ENCODE peak calls at places on chromosomes 3 and 15, in seven cellular contexts. M is stomach, N is pancreas, O is heart right ventricle, C is colonic mucosa, P is left lung, A is cardiac muscle cell. Y is an unnamed sample.

GRCh38 chr3:76134166-76134565 is 348.8 kb upstream of the ZNF717 start:
- DNase-seq in C (no peak), A (no peak), M (no peak), O (no peak), N (no peak), P (no peak), Y (no peak)

GRCh38 chr15:99305761-99306505 is 54.7 kb downstream of the LRRC28 start:
- DNase-seq in O (peak; percentile 50), N (peak; percentile 37), A (peak; percentile 82), M (peak; percentile 56), C (no peak), P (no peak), Y (no peak)

GRCh38 chr3:158217992-158218391 is 108.1 kb downstream of the RSRC1 start:
- DNase-seq in C (no peak), O (no peak), N (no peak), A (no peak), M (no peak), P (no peak), Y (no peak)

GRCh38 chr15:78316211-78317077 is 17.0 kb upstream of the SKIC8 start:
- DNase-seq in A (no peak), O (no peak), P (no peak), M (peak; percentile 61), N (no peak), C (peak; percentile 88), Y (no peak)

GRCh38 chr15:47806008-47806407 is 88.7 kb downstream of the SEMA6D start:
- DNase-seq in N (no peak), P (no peak), O (no peak), A (no peak), M (no peak), C (no peak), Y (no peak)

GRCh38 chr15:100663550-100664335 is 61.4 kb downstream of the ASB7 start:
- DNase-seq in M (no peak), P (no peak), C (no peak), N (no peak), O (no peak), A (peak; percentile 70), Y (no peak)

GRCh38 chr3:163916596-163917560 is 1161.4 kb downstream of the SI start:
- DNase-seq in M (peak; percentile 29), A (no peak), C (no peak), P (no peak), O (no peak), N (no peak), Y (no peak)

GRCh38 chr15:91224750-91225380 is 124.8 kb downstream of the SV2B start:
- DNase-seq in A (peak; percentile 51), N (no peak), P (no peak), M (no peak), O (no peak), C (peak; percentile 21), Y (no peak)

GRCh38 chr3:16429086-16429485 is 84.4 kb downstream of the RFTN1 start:
- DNase-seq in O (no peak), M (no peak), N (no peak), A (no peak), C (no peak), P (no peak), Y (no peak)

GRCh38 chr15:79981861-79982455 is 11.0 kb upstream of the BCL2A1 start:
- DNase-seq in A (no peak), N (no peak), P (no peak), M (no peak), O (no peak), C (no peak), Y (no peak)

GRCh38 chr15:77749236-77749997 is 116.7 kb upstream of the LINGO1 start:
- DNase-seq in P (no peak), M (no peak), C (no peak), A (no peak), O (no peak), N (no peak), Y (no peak)

GRCh38 chr15:31077181-31077580 is 24.3 kb downstream of the TRPM1 start:
- DNase-seq in A (no peak), M (no peak), P (no peak), N (no peak), C (peak; percentile 69), O (no peak), Y (no peak)

GRCh38 chr15:101501703-101502373 is 12.3 kb upstream of the PCSK6 start:
- DNase-seq in A (peak; percentile 45), O (no peak), C (no peak), N (no peak), M (peak; percentile 48), P (no peak), Y (peak; percentile 12)

GRCh38 chr15:97517726-97518125 is 442.8 kb upstream of the ARRDC4 start:
- DNase-seq in O (no peak), N (no peak), C (no peak), P (no peak), M (no peak), A (peak; percentile 17), Y (no peak)

GRCh38 chr3:18740631-18741583 is 315.8 kb upstream of the SATB1 start:
- DNase-seq in M (no peak), A (no peak), N (peak; percentile 21), C (peak; percentile 20), P (peak; percentile 41), O (no peak), Y (peak; percentile 43)

DNA sequence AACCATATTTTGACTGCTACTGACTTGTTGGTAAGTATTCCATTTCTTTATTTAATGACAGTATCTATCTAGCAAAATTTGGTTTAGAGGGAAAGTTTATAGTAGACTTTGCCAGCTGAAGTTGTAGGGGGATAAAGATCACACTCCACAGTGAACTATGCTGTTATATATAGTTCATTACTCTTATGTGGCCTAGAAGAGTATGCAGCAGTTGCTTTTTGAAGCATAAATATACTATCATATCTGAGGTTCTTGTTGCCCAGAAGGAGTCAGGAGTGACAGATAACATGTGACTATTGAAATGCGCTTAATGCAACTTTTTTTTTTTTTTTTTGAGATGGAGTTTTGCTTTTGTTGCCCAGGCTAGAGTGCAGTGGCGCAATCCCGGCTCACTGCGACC is 25.6 kb upstream of the MCF2L2 start:
- DNase-seq in N (no peak), O (no peak), P (no peak), C (no peak), A (no peak), M (no peak), Y (no peak)
- H3K27ac ChIP-seq in N (no peak overlapping the region), O (no peak overlapping the region), P (no peak overlapping the region), C (no peak overlapping the region), A (peak overlapping the region; percentile 52), M (no peak overlapping the region), Y (no peak overlapping the region)

GRCh38 chr3:50297384-50297775 is 1.8 kb downstream of the HYAL3 start:
- DNase-seq in P (no peak), O (no peak), C (no peak), M (no peak), A (no peak), N (no peak), Y (no peak)

GRCh38 chr3:50299929-50300680 is 900 bp upstream of the HYAL3 start:
- DNase-seq in C (peak; percentile 36), N (no peak), P (no peak), A (peak; percentile 40), M (no peak), O (no peak), Y (no peak)

GRCh38 chr3:50299638-50299928 is 378 bp upstream of the HYAL3 start:
- DNase-seq in O (no peak), A (no peak), M (no peak), P (no peak), C (no peak), N (no peak), Y (no peak)

GRCh38 chr3:50297896-50298725 is 1.1 kb downstream of the HYAL3 start:
- DNase-seq in P (no peak), N (no peak), A (no peak), M (no peak), C (peak; percentile 37), O (no peak), Y (no peak)

GRCh38 chr3:50298836-50299637 is at the start of the genes HYAL3 and NAA80:
- DNase-seq in A (peak; percentile 100), N (peak; percentile 99), M (peak; percentile 100), C (peak; percentile 100), O (peak; percentile 99), P (peak; percentile 100), Y (peak; percentile 99)
- TF ChIP-seq CTCF in A (peak; percentile 21), N (peak; percentile 31), M (peak; percentile 21), C (peak; percentile 25), O (peak; percentile 16), P (no peak), Y (peak; percentile 56)

DNA sequence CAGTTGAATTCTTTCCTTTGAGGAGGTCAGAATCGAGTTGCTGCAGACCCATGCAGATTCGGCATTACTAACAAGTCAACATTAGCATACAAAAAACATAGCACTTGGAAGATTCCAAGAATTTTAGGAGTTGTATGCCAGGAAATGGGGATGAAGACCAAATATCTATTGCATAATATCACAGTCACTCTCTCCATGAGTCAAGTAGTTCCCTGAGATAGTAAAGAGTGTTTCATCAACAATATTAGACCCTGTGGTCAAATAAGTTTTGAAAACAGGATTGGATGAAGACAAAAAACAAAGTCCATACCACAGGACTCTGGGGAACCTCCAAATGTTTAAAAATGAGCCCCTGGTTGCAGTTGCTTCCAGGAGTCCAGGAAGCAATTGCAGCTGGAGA is 11.0 kb upstream of the FYCO1 start:
- DNase-seq in O (no peak), N (no peak), M (no peak), A (peak; percentile 94), P (no peak), C (no peak), Y (no peak)
- H3K27ac ChIP-seq in O (peak overlapping the region; percentile 15), N (no peak overlapping the region), M (peak overlapping the region; percentile 51), A (no peak overlapping the region), P (peak overlapping the region; percentile 39), C (peak overlapping the region; percentile 42), Y (no peak overlapping the region)

GRCh38 chr3:14253983-14254382 is 75.4 kb downstream of the LSM3 start:
- DNase-seq in C (no peak), A (no peak), O (no peak), N (no peak), M (no peak), P (no peak), Y (no peak)

GRCh38 chr3:14258906-14259904 is 80.6 kb downstream of the LSM3 start:
- DNase-seq in A (no peak), M (no peak), O (no peak), N (no peak), P (no peak), C (no peak), Y (no peak)

GRCh38 chr3:14256046-14256445 is 77.4 kb downstream of the LSM3 start:
- DNase-seq in N (no peak), O (no peak), C (no peak), A (peak; percentile 55), P (no peak), M (no peak), Y (no peak)

GRCh38 chr3:14254812-14255702 is 76.4 kb downstream of the LSM3 start:
- DNase-seq in O (no peak), M (no peak), P (no peak), C (no peak), A (no peak), N (no peak), Y (no peak)

DNA sequence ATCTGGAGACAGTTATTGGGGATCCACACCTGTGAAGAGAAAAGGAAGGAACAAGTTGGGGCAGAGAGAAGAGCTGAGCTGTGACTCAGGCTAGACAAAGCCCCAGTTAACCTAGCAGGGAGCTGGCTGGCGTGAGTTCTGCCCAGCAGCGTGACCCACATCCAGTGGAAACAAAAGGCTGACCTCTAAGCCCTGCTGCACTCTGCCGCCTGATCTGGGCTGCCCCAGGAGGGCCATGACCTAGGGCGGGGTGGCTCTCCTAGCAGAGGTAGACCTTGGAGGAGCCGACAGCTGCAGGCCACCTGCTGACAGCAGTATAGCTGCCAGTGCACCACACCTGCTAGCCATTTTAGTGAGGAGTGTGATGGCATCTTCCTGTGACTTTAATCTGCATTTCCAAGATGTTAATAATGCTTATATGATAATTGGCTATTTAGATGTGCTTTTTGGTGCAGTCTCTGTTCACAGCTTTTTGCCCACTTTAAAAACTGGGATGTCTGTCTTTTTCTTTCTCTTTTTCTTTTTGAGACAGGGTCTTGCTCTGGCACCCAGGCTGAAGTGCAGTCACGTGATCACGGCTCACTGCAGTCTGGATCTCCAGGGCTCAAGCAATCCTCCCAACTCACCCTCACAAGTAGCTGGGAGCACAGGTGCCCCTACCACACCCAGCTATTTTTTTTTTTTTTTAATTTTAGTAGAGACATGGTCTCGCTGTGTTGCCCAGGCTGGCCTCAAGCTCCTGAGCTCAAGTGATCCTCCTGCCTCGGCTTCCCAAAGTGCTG is 78.1 kb downstream of the LSM3 start:
- DNase-seq in P (no peak), M (peak; percentile 56), O (no peak), A (no peak), C (peak; percentile 39), N (no peak), Y (no peak)
- TF ChIP-seq CTCF in P (no peak), M (no peak), O (no peak), A (no peak), C (no peak), N (no peak), Y (no peak)

Y was measured in CD4-positive, alpha-beta T cell.